ENCODE peak calls at places on chromosomes 4 and X, in five cellular contexts. K, Q, X, M and O are unnamed samples. For H3K4me1, the result is how much of the 10 kb centered on the place peaks cover.

GRCh38 chrX:18654873-18655836 is 16.8 kb downstream of the RS1 start:
- DNase-seq in K (no peak), Q (no peak), X (peak), M (no peak), O (no peak)

GRCh38 chrX:51608071-51608470 is 10.6 kb downstream of the CENPVL3 start:
- DNase-seq in K (no peak), Q (no peak), X (peak), M (no peak), O (no peak)

GRCh38 chr4:189202869-189203271 is 737.8 kb upstream of the FRG1 start:
- DNase-seq in K (no peak), Q (no peak), X (peak), M (no peak), O (no peak)

GRCh38 chr4:100933628-100934027 is 413.7 kb downstream of the PPP3CA start:
- DNase-seq in K (no peak), Q (no peak), X (peak), M (no peak), O (no peak)

GRCh38 chrX:38212246-38212645 is 8.4 kb downstream of the SRPX start:
- DNase-seq in K (no peak), Q (no peak), X (peak), M (no peak), O (no peak)

GRCh38 chr4:73446336-73446938 is 10.4 kb downstream of the AFP start:
- DNase-seq in K (no peak), Q (no peak), X (peak), M (peak), O (no peak)

GRCh38 chr4:186942745-186943606 is 219.3 kb upstream of the FAT1 start:
- DNase-seq in K (no peak), Q (no peak), X (peak), M (no peak), O (no peak)

GRCh38 chrX:850471-850916 is 219.9 kb downstream of the SHOX start:
- DNase-seq in K (no peak), Q (no peak), X (no peak), M (no peak), O (no peak)

GRCh38 chrX:110004210-110004609 is 1.3 kb downstream of the TMEM164 start:
- DNase-seq in K (no peak), Q (no peak), X (no peak), M (no peak), O (no peak)

GRCh38 chrX:46376246-46376885 is 168.9 kb downstream of the ZNF674 start:
- DNase-seq in K (no peak), Q (no peak), X (peak), M (peak), O (no peak)

GRCh38 chr4:158566860-158567259 is 45.2 kb downstream of the RXFP1 start:
- DNase-seq in K (no peak), Q (no peak), X (no peak), M (no peak), O (no peak)

GRCh38 chrX:115233497-115234219 is at the start of gene LRCH2:
- DNase-seq in K (peak), Q (no peak), X (peak), M (no peak), O (no peak)

DNA sequence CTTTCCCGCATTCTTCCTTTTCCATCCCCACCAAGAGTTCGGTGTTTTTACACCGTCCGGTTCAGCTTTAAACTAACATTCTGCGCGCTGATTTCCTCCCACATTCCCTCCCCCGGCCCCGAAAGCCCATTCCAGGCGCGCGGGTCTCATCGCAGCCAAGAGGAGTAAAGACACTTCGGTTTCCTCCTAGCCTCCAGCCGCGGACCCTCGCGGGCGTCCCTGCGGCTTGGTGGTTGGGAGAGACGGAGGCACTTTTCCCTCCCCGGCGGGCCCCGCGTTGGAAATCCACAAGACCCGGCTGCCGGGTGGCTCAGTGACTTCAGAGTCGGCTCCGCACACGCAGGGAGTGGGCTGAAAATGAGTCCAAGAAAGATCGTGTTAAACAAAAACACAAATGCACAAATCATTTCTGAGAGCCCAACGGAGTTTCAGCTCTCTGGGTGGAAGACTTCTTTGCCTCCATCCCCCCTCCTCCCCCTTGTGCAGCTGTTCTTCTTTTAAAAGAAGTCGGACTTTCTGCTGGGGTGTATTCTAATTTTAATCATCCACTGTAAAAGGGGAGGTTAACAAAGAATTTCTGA is 2.0 kb upstream of the ARX start:
- DNase-seq in K (no peak), Q (no peak), X (no peak), M (no peak), O (no peak)
- H3K27ac ChIP-seq in K (no peak), Q (no peak), X (no peak), M (peak), O (no peak)

GRCh38 chr4:70737409-70737808 is 15.6 kb downstream of the RUFY3 start:
- DNase-seq in K (no peak), Q (no peak), X (no peak), M (no peak), O (no peak)

GRCh38 chr4:70734168-70734954 is 12.6 kb downstream of the RUFY3 start:
- DNase-seq in K (no peak), Q (peak), X (peak), M (no peak), O (no peak)

GRCh38 chr4:70739496-70740337 is 18.0 kb downstream of the RUFY3 start:
- DNase-seq in K (no peak), Q (no peak), X (no peak), M (no peak), O (no peak)

GRCh38 chr4:70737006-70737405 is 15.2 kb downstream of the RUFY3 start:
- DNase-seq in K (no peak), Q (no peak), X (no peak), M (no peak), O (no peak)

DNA sequence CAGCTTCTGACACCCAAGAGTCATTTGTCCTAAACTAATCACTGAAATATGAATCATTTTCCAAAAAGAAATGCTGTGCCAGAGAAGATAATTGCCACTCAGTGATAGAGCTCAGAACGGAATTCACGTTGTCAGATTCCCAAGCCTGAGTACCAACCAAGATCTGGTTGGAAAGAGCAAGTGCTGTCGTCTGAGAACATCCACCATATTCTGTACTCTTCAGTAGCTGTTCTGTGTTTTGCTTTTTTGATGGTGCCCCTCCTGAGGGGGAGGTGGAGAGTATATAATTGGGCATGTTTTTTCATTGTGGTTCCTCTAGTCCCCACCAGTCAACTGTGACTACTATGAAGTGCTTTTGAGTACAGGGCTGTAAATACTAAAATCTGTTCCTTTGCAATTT is 13.2 kb downstream of the RUFY3 start:
- DNase-seq in K (no peak), Q (no peak), X (no peak), M (no peak), O (no peak)
- H3K4me1 ChIP-seq in K (under half), Q (under half), X (under half), M (under half), O (under half)

DNA sequence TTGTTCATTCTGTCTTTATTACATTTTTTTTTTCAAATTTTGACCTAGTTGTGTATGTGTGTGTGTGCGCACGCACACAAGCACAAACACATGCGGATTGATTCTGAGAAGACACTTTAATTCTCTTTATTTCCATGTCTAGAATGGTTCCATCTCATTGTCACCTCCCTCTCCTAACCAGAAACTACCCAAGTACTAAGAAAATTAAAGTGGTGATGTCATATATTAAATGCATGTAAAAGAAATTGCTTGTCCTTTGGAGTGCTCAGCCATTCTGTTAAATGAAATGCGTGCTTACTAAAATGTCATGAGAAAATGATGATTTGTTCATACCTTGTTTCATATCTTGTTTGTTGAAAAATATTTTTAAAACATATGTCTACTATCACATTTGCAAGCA is 1297.0 kb upstream of the TENM3 start:
- DNase-seq in K (no peak), Q (no peak), X (no peak), M (no peak), O (no peak)
- H3K27ac ChIP-seq in K (no peak), Q (no peak), X (no peak), M (no peak), O (no peak)

GRCh38 chrX:48779399-48779798 is 7.0 kb upstream of the GATA1 start:
- DNase-seq in K (no peak), Q (no peak), X (no peak), M (no peak), O (no peak)

GRCh38 chrX:48785156-48785524 is 1.2 kb upstream of the GATA1 start:
- DNase-seq in K (no peak), Q (no peak), X (no peak), M (no peak), O (no peak)

GRCh38 chrX:48785525-48786214 is 720 bp upstream of the GATA1 start:
- DNase-seq in K (no peak), Q (no peak), X (no peak), M (no peak), O (no peak)

GRCh38 chrX:48782795-48783194 is 3.6 kb upstream of the GATA1 start:
- DNase-seq in K (no peak), Q (no peak), X (no peak), M (no peak), O (no peak)

DNA sequence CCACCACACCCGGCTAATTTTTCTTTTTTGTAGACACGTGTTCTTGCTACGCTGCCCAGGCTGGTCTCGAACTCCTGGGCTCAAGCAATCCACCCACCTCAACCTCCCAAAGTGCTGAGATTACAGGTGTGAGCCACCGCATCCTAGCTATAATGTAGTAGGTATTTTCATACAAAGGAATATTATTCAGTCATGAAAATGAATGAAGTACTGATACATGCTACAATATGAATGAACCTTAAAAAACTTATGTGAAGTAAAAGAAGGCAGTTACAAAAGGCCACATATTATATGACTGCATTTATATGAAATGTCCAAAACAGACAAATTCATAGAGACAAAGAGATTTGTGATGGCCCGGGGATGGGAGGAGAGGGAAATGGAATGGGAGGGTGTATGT is 4.7 kb upstream of the GATA1 start:
- DNase-seq in K (no peak), Q (no peak), X (no peak), M (no peak), O (no peak)
- H3K4me1 ChIP-seq in K (under half), Q (under half), X (under half), M (under half), O (under half)

GRCh38 chr4:176217510-176217909 is 22.1 kb upstream of the SPATA4 start:
- DNase-seq in K (no peak), Q (no peak), X (no peak), M (no peak), O (no peak)

GRCh38 chr4:176223561-176223960 is 28.2 kb upstream of the SPATA4 start:
- DNase-seq in K (no peak), Q (no peak), X (no peak), M (no peak), O (no peak)

GRCh38 chr4:176226736-176227135 is 31.4 kb upstream of the SPATA4 start:
- DNase-seq in K (no peak), Q (no peak), X (peak), M (no peak), O (no peak)

DNA sequence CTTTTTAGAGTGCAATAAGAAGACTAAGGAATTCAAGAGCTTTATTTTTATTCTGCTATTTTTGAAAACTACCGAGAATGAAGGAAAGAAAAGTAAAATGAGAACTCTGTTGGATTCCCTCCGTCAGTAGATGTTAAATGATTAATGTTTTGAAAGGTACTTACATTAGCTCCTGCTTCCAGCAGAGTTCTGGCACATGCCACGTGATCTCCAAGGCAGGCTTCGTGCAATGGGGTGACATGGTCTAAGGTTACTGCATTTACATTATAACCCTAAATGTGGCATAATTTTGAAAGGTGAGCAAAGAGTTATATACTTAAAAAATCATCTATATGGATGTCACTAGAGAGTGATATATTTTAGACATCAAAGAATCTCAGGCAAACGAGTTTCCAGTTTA is 26.8 kb upstream of the SPATA4 start:
- DNase-seq in K (no peak), Q (no peak), X (no peak), M (no peak), O (no peak)
- H3K27ac ChIP-seq in K (no peak), Q (no peak), X (no peak), M (no peak), O (no peak)

GRCh38 chr4:20252656-20253271 is 1.1 kb downstream of the SLIT2 start:
- DNase-seq in K (peak), Q (no peak), X (peak), M (no peak), O (no peak)

GRCh38 chr4:20249333-20249732 is 2.4 kb upstream of the SLIT2 start:
- DNase-seq in K (no peak), Q (no peak), X (peak), M (no peak), O (no peak)

GRCh38 chr4:20253272-20253798 is 1.6 kb downstream of the SLIT2 start:
- DNase-seq in K (no peak), Q (no peak), X (peak), M (no peak), O (no peak)

GRCh38 chr4:20251796-20252655 is at the start of gene SLIT2:
- DNase-seq in K (peak), Q (no peak), X (peak), M (peak), O (no peak)

DNA sequence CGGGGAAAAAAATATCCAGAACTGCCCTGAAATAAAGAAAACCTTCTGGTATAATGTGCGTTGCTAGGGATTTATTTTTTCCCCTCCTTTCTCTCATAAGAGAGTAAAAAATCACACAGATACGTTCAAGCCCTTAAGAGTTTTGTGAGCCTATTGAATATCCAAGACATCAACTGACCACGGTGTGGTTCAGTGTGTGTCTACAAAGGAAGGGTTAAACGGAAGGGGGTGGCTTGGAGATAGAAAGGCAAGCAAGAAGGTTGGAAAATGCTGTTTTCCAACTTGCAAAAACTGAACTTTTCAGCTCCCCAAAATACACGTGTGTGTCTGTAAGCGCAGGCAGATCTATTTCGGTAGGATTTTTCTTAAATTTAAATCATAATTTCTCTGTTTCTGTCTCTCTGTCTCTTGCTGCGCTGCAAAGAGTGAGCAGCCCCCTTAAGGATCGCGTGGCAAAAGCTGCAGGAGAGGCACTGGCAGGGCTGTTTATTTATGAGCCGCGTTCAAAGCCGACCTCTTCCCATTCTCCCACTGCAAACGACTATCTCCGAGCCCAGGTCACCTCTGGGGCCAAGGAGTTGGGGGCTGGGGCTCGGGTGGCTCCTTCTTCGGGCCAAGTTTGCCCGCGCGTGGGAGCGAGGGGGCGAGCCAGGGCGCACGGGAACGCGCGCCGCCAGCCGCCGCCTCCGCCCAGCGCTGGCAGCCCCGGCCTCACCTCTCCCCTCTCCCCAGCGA is 477 bp upstream of the SLIT2 start:
- DNase-seq in K (no peak), Q (no peak), X (no peak), M (no peak), O (no peak)
- H3K4me1 ChIP-seq in K (under half), Q (under half), X (under half), M (under half), O (under half)

DNA sequence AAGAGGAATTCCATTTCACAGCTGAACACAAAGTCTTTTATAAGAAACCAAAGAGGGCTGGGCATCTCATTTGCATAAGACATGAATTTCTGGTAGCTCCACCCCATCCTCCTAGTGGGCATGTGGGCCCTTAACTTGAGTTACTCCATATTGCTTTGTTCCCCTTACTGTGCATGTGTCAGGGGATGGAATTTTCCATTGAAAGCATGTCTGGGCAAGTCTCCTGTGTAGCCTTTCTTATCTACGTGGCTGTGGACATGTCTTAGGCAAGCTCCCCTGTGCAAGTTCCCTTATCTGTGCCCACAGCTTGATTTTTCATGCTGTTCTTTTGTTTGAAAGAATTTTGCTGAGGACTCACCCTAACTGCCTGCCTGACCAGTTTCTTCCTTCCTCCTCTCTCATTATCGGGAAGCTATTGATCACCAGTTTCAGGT is 123.5 kb upstream of the JADE1 start:
- DNase-seq in K (no peak), Q (no peak), X (peak), M (no peak), O (no peak)
- H3K27ac ChIP-seq in K (no peak), Q (no peak), X (no peak), M (peak), O (no peak)